ENCODE peak calls at places on chromosomes 2 and 18, in four cellular contexts. U is K562, D is HepG2, O is GM12878. Q is an unnamed sample.

GRCh38 chr2:238286551-238286950 is 1.9 kb downstream of the PER2 start:
- DNase-seq in U (no peak), D (peak), O (no peak), Q (no peak)

GRCh38 chr2:130336877-130337734 is 5.6 kb upstream of the IMP4 start:
- DNase-seq in U (peak), D (peak), O (peak), Q (peak)

GRCh38 chr2:148903294-148903693 is 28.3 kb downstream of the KIF5C start:
- DNase-seq in U (no peak), D (no peak), O (no peak), Q (no peak)

GRCh38 chr2:202140522-202141292 is 67.7 kb downstream of the KIAA2012 start:
- DNase-seq in U (no peak), D (no peak), O (no peak), Q (no peak)

GRCh38 chr2:114160263-114161001 is 270.5 kb downstream of the ACTR3 start:
- DNase-seq in U (no peak), D (peak), O (no peak), Q (no peak)

GRCh38 chr2:236101311-236101950 is 66.8 kb downstream of the GBX2 start:
- DNase-seq in U (no peak), D (no peak), O (no peak), Q (no peak)

GRCh38 chr2:56654936-56655335 is 471.1 kb downstream of the CCDC85A start:
- DNase-seq in U (no peak), D (no peak), O (no peak), Q (no peak)

GRCh38 chr2:69366-70344 is 23.4 kb upstream of the FAM110C start:
- DNase-seq in U (peak), D (peak), O (no peak), Q (no peak)

GRCh38 chr2:117785740-117786139 is 28.8 kb upstream of the DDX18 start:
- DNase-seq in U (peak), D (peak), O (no peak), Q (peak)

GRCh38 chr2:241141214-241141770 is 8.0 kb downstream of the PASK start:
- DNase-seq in U (no peak), D (no peak), O (no peak), Q (no peak)

GRCh38 chr2:218387369-218388194 is 5.5 kb downstream of the SLC11A1 start:
- DNase-seq in U (no peak), D (peak), O (no peak), Q (peak)

GRCh38 chr2:239178954-239179353 is 221.9 kb downstream of the HDAC4 start:
- DNase-seq in U (no peak), D (no peak), O (no peak), Q (peak)

GRCh38 chr2:122683018-122683417 is 927.6 kb downstream of the TSN start:
- DNase-seq in U (no peak), D (no peak), O (no peak), Q (no peak)

GRCh38 chr2:122680662-122681061 is 925.2 kb downstream of the TSN start:
- DNase-seq in U (no peak), D (no peak), O (no peak), Q (no peak)

DNA sequence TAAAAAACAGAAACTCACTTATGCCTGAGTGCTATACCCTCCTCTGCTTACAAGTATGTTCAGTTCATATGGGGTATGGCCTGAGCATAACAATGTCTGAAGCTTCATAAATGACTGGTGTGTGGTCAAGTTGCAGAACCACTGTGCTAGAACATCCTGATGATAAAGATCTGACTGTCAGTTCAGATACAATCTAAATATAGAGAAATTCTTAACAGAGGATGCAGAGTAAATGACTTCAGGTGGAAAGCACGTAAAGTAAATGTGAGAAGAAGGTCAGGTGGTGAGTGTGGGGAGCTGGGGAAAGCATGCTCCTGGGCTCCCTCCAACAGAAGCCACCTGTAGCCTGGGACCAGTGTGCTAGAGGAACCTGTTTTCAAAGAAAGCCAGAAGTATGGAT is 926.2 kb downstream of the TSN start:
- DNase-seq in U (no peak), D (no peak), O (no peak), Q (no peak)
- TF ChIP-seq TCF7 in U (no peak), D (no peak), O (no peak), Q (no peak)

GRCh38 chr2:119160361-119160965 is 1.9 kb upstream of the C1QL2 start:
- DNase-seq in U (no peak), D (no peak), O (no peak), Q (no peak)
- TF ChIP-seq TCF7 in U (no peak), D (no peak), O (no peak), Q (no peak)

GRCh38 chr2:75064691-75065396 is 106.4 kb downstream of the POLE4 start:
- DNase-seq in U (peak), D (peak), O (no peak), Q (peak)
- TF ChIP-seq TCF7 in U (no peak), D (no peak), O (no peak), Q (no peak)

GRCh38 chr2:151853070-151853758 is 25.0 kb upstream of the ARL5A start:
- DNase-seq in U (no peak), D (peak), O (no peak), Q (no peak)

GRCh38 chr2:151855111-151855510 is 26.9 kb upstream of the ARL5A start:
- DNase-seq in U (no peak), D (no peak), O (no peak), Q (no peak)

GRCh38 chr2:151852260-151853069 is 24.2 kb upstream of the ARL5A start:
- DNase-seq in U (no peak), D (no peak), O (no peak), Q (no peak)

GRCh38 chr2:151849413-151850010 is 21.3 kb upstream of the ARL5A start:
- DNase-seq in U (no peak), D (peak), O (no peak), Q (no peak)

GRCh38 chr2:151851761-151852160 is 23.5 kb upstream of the ARL5A start:
- DNase-seq in U (no peak), D (peak), O (no peak), Q (no peak)
- TF ChIP-seq TCF7 in U (no peak), D (no peak), O (no peak), Q (no peak)

DNA sequence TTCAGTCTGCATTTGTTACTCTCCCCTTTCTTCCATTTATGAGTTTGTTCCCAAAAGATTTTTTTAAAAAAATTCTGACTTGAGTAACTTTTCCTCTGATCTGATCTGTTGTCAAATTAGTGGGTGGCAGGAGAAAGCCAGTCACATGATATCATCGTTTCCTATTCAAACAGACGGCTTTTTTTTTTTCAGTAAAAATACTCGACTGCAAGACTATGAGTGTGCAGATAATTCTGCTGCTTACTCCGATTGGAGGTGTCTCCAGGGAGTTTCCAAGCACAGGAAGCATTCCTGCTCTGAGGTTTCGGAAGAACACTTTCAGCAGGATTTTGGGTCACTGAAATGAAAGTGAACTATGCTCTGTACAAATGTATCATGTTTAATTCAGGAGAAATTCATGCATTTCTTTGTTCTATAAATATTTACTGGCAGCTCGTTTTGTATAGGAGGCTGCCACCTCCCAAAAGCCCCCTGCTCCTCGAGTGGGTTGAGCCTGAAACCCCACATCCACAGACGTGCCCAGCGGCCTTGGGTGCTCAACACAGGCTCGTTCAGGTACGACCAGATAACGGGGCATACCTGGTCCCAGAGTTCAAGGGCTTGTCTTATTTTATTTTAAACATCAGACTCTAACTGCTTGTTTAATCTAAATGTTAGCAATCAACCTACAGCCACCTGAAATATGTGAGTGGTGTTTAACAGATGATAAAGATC is 126.9 kb upstream of the ZNF516 start:
- DNase-seq in U (no peak), D (no peak), O (no peak), Q (no peak)
- TF ChIP-seq TCF7 in U (no peak), D (no peak), O (no peak), Q (no peak)

DNA sequence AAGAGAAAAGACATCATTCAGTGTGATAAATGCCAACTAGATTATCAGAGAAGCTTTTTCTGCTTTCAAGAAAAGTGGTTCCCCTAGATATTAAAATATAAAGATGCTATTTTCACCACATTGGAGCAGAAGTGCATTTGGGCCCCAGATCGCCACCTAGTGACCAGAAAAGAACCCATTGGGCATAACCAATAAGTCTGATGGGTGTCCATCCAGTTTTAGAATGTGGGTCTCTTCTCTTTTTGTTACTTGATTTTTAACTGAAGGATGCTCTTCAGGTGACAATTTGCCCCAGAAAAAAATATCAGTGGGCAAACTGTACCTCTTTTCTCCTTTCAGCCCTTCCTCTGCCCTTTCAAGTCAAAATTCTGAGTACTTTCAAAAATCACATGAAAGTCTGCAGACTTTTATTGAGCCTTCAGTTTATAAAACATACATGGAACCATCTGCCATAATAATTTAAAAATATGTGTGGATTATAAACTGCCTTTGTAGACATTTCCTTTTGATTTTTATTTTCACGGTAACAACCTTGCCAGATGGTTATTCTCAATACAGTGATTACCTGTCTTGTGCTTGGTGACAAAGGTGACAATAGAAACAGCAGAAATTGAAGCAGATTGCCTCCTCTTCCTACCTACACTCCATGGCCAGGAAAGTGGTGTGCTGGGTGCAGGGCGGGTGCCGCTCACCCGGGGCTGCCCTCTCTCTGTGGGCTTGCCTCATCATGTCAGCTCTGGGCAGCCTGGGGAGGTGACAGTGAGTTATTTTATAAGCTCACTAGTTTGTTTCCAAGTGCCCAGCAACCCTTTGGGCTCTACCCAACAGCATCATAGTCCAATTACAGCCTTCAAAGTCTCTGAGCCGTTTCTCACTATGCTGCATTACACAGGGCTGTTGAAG is 124.5 kb downstream of the DCDC2C start:
- DNase-seq in U (peak), D (no peak), O (no peak), Q (no peak)
- TF ChIP-seq TCF7 in U (no peak), D (no peak), O (no peak), Q (no peak)

GRCh38 chr2:10228611-10229365 is 73.9 kb upstream of the HPCAL1 start:
- DNase-seq in U (no peak), D (peak), O (no peak), Q (peak)
- TF ChIP-seq TCF7 in U (no peak), D (peak), O (no peak), Q (no peak)